ENCODE peak calls at places on chromosomes 3 and 15, in nine cellular contexts. M is activated CD4-positive, alpha-beta T cell treated with anti-CD3 and anti-CD28 coated beads, Interleukin-2, amount 50 U/mL, for 24 hours; B is cardiac fibroblast; H is stimulated activated CD4-positive, alpha-beta T cell treated with anti-CD3 and anti-CD28 coated beads, Interleukin-2, amount 100 ng/mL, for 4 hours; Y is ovary; A is AG04449; K is GM12864; F is C1 segment of cervical spinal cord; C is ureter. X is an unnamed sample.

GRCh38 chr15:91356083-91356482 is 256.0 kb downstream of the SV2B start:
- DNase-seq in F (no peak), C (no peak), H (no peak), K (no peak), A (no peak), M (no peak), B (no peak), Y (no peak), X (no peak)

GRCh38 chr3:128775906-128776542 is 50.0 kb downstream of the RAB7A start:
- DNase-seq in H (no peak), M (no peak), B (no peak), F (no peak), K (no peak), A (no peak), Y (no peak), C (no peak), X (no peak)

GRCh38 chr15:74307827-74308642 is 59.4 kb downstream of the CYP11A1 start:
- DNase-seq in M (no peak), A (no peak), C (peak; percentile 58), K (no peak), B (peak; percentile 76), H (no peak), Y (peak; percentile 73), F (peak; percentile 3), X (peak; percentile 64)

GRCh38 chr15:66142341-66142740 is 111.2 kb downstream of the MEGF11 start:
- DNase-seq in K (no peak), H (no peak), M (no peak), Y (no peak), F (no peak), C (no peak), A (no peak), B (no peak), X (no peak)

GRCh38 chr15:29672923-29673809 is 149.1 kb downstream of the TJP1 start:
- DNase-seq in K (no peak), Y (no peak), B (peak; percentile 18), C (no peak), H (no peak), A (no peak), M (no peak), F (no peak), X (peak; percentile 48)

GRCh38 chr15:89187301-89187700 is 34.1 kb downstream of the RLBP1 start:
- DNase-seq in C (no peak), B (no peak), M (no peak), A (no peak), K (no peak), Y (no peak), H (no peak), F (no peak), X (no peak)

GRCh38 chr15:34810455-34811146 is 15.3 kb upstream of the ACTC1 start:
- DNase-seq in C (no peak), H (no peak), Y (no peak), F (no peak), K (no peak), B (peak; percentile 98), M (no peak), A (peak; percentile 98), X (peak; percentile 98)

GRCh38 chr3:103218146-103218545 is 783.3 kb downstream of the ZPLD1 start:
- DNase-seq in H (no peak), K (peak; percentile 79), C (no peak), B (no peak), A (no peak), F (no peak), M (no peak), Y (no peak), X (no peak)

GRCh38 chr15:51343466-51343865 is 2.0 kb downstream of the GLDN start:
- DNase-seq in K (no peak), A (no peak), F (no peak), C (no peak), B (no peak), M (no peak), H (no peak), Y (no peak), X (no peak)

GRCh38 chr15:58361291-58361759 is 70.5 kb upstream of the LIPC start:
- DNase-seq in F (no peak), B (peak; percentile 61), M (no peak), Y (no peak), C (no peak), A (peak; percentile 87), K (no peak), H (no peak), X (peak; percentile 100)

GRCh38 chr15:41104234-41104633 is 11.8 kb downstream of the INO80 start:
- DNase-seq in C (no peak), F (no peak), Y (no peak), K (no peak), B (peak; percentile 72), A (peak; percentile 7), H (no peak), M (no peak), X (peak; percentile 9)

GRCh38 chr3:107981471-107982111 is 109.2 kb downstream of the CD47 start:
- DNase-seq in M (no peak), K (no peak), B (no peak), H (no peak), C (no peak), Y (peak; percentile 40), A (no peak), F (peak; percentile 67), X (no peak)

GRCh38 chr15:63255485-63255990 is 21.9 kb upstream of the APH1B start:
- DNase-seq in H (no peak), M (no peak), Y (no peak), K (no peak), F (no peak), B (no peak), C (no peak), A (no peak), X (no peak)

GRCh38 chr3:45962033-45962432 is 18.8 kb downstream of the CXCR6 start:
- DNase-seq in A (no peak), C (no peak), F (no peak), B (no peak), H (no peak), M (no peak), Y (no peak), K (peak; percentile 29), X (no peak)

GRCh38 chr3:54047568-54047967 is 74.8 kb upstream of the CACNA2D3 start:
- DNase-seq in H (no peak), B (peak; percentile 3), A (no peak), C (no peak), M (no peak), K (no peak), Y (no peak), F (no peak), X (peak; percentile 2)

GRCh38 chr3:86967062-86967461 is 23.9 kb downstream of the VGLL3 start:
- DNase-seq in K (no peak), C (no peak), H (no peak), B (no peak), Y (no peak), F (no peak), A (no peak), M (no peak), X (no peak)

GRCh38 chr3:131216801-131217200 is 164.8 kb upstream of the NUDT16 start:
- DNase-seq in M (no peak), Y (peak; percentile 43), C (no peak), B (peak; percentile 87), F (no peak), A (no peak), H (no peak), K (no peak), X (peak; percentile 52)

GRCh38 chr15:25242166-25242879 is 196.5 kb downstream of the UBE3A start:
- DNase-seq in H (no peak), Y (peak; percentile 7), C (peak; percentile 41), B (no peak), M (no peak), K (no peak), F (no peak), A (no peak), X (no peak)

GRCh38 chr3:144128117-144128892 is 156.7 kb downstream of the DIPK2A start:
- DNase-seq in A (no peak), Y (no peak), B (no peak), K (peak; percentile 62), C (no peak), F (no peak), M (no peak), H (no peak), X (no peak)

GRCh38 chr3:13105851-13106250 is 32.6 kb upstream of the IQSEC1 start:
- DNase-seq in Y (no peak), K (no peak), H (no peak), M (no peak), B (no peak), C (no peak), F (no peak), A (no peak), X (no peak)

GRCh38 chr3:161081675-161082462 is 23.3 kb downstream of the B3GALNT1 start:
- DNase-seq in B (peak; percentile 34), C (no peak), Y (no peak), A (no peak), F (no peak), H (no peak), M (no peak), K (no peak), X (peak; percentile 22)

GRCh38 chr3:142216321-142216720 is 9.1 kb downstream of the GK5 start:
- DNase-seq in H (no peak), C (no peak), B (no peak), M (no peak), K (no peak), F (no peak), Y (no peak), A (no peak), X (no peak)

GRCh38 chr15:25967120-25967519 is 104.0 kb upstream of the ATP10A start:
- DNase-seq in C (no peak), Y (no peak), A (no peak), H (no peak), M (no peak), F (no peak), B (peak; percentile 3), K (no peak), X (no peak)

GRCh38 chr3:14980689-14981088 is 33.3 kb downstream of the NR2C2 start:
- DNase-seq in M (no peak), K (peak; percentile 18), F (no peak), Y (no peak), H (no peak), C (no peak), A (no peak), B (no peak), X (no peak)

GRCh38 chr3:169607909-169608308 is 55.6 kb downstream of the MECOM start:
- DNase-seq in H (no peak), Y (no peak), M (no peak), F (no peak), B (no peak), K (no peak), C (no peak), A (no peak), X (no peak)

GRCh38 chr3:9316881-9317341 is 45.9 kb upstream of the THUMPD3 start:
- DNase-seq in B (peak; percentile 70), K (no peak), Y (peak; percentile 56), H (no peak), C (no peak), A (no peak), F (peak; percentile 23), M (no peak), X (peak; percentile 58)

GRCh38 chr15:99967841-99968371 is 234.7 kb upstream of the LYSMD4 start:
- DNase-seq in Y (no peak), A (no peak), F (no peak), C (no peak), B (no peak), M (no peak), K (no peak), H (no peak), X (no peak)

GRCh38 chr15:81184188-81184587 is 12.5 kb upstream of the IL16 start:
- DNase-seq in M (no peak), K (no peak), A (no peak), B (peak; percentile 56), H (no peak), Y (no peak), F (no peak), C (no peak), X (peak; percentile 46)

GRCh38 chr15:94083467-94083991 is 147.8 kb upstream of the MCTP2 start:
- DNase-seq in Y (no peak), K (no peak), A (peak; percentile 83), M (no peak), B (peak; percentile 14), H (no peak), C (no peak), F (no peak), X (peak; percentile 92)

GRCh38 chr3:47478022-47478421 is 2.3 kb upstream of the SCAP start:
- DNase-seq in B (no peak), A (no peak), C (no peak), M (no peak), F (no peak), K (no peak), H (no peak), Y (no peak), X (no peak)

GRCh38 chr15:34239151-34239761 is 14.4 kb downstream of the EMC4 start:
- DNase-seq in H (peak; percentile 22), M (peak; percentile 46), B (peak; percentile 92), Y (no peak), K (no peak), F (no peak), C (no peak), A (peak; percentile 70), X (peak; percentile 72)

X was measured in fibroblast of villous mesenchyme.